ENCODE peak calls at places on chromosomes 6 and 20, in four cellular contexts. One of them, this sample, is unnamed. For H3K4me1, the result is how much of the 10 kb centered on the place peaks cover.

GRCh38 chr20:17971571-17972013 is 2.8 kb downstream of the MGME1 start:
- DNase-seq in body of pancreas: no peak
- DNase-seq in right cardiac atrium: no peak
- DNase-seq in fibroblast of lung: peak
- DNase-seq in this sample: peak

GRCh38 chr20:17568045-17568788 is 1.7 kb upstream of the DSTN start:
- DNase-seq in body of pancreas: no peak
- DNase-seq in right cardiac atrium: no peak
- DNase-seq in fibroblast of lung: no peak
- DNase-seq in this sample: no peak

GRCh38 chr6:165835410-165835851 is 172.4 kb upstream of the PDE10A start:
- DNase-seq in body of pancreas: peak
- DNase-seq in right cardiac atrium: no peak
- DNase-seq in fibroblast of lung: no peak
- DNase-seq in this sample: no peak

GRCh38 chr20:17762243-17762872 is 62.6 kb downstream of the BANF2 start:
- DNase-seq in body of pancreas: peak
- DNase-seq in right cardiac atrium: no peak
- DNase-seq in fibroblast of lung: no peak
- DNase-seq in this sample: no peak

GRCh38 chr6:106056738-106057390 is 29.3 kb upstream of the PRDM1 start:
- DNase-seq in body of pancreas: no peak
- DNase-seq in right cardiac atrium: no peak
- DNase-seq in fibroblast of lung: no peak
- DNase-seq in this sample: no peak

GRCh38 chr6:149457316-149457884 is 27.4 kb downstream of the ZC3H12D start:
- DNase-seq in body of pancreas: no peak
- DNase-seq in right cardiac atrium: peak
- DNase-seq in fibroblast of lung: no peak
- DNase-seq in this sample: no peak

GRCh38 chr6:41488392-41489129 is 57.6 kb upstream of the FOXP4 start:
- DNase-seq in body of pancreas: no peak
- DNase-seq in right cardiac atrium: peak
- DNase-seq in fibroblast of lung: peak
- DNase-seq in this sample: peak

GRCh38 chr20:41387433-41387832 is 20.8 kb upstream of the EMILIN3 start:
- DNase-seq in body of pancreas: no peak
- DNase-seq in right cardiac atrium: no peak
- DNase-seq in fibroblast of lung: no peak
- DNase-seq in this sample: no peak

GRCh38 chr6:47264775-47265184 is 44.9 kb downstream of the TNFRSF21 start:
- DNase-seq in body of pancreas: no peak
- DNase-seq in right cardiac atrium: no peak
- DNase-seq in fibroblast of lung: no peak
- DNase-seq in this sample: no peak

GRCh38 chr20:10508468-10509251 is 73.6 kb downstream of the SLX4IP start:
- DNase-seq in body of pancreas: no peak
- DNase-seq in right cardiac atrium: peak
- DNase-seq in fibroblast of lung: peak
- DNase-seq in this sample: peak

GRCh38 chr6:34580707-34581560 is 24.8 kb upstream of the SPDEF start:
- DNase-seq in body of pancreas: no peak
- DNase-seq in right cardiac atrium: peak
- DNase-seq in fibroblast of lung: peak
- DNase-seq in this sample: peak

GRCh38 chr6:30836431-30836866 is 47.9 kb upstream of the DDR1 start:
- DNase-seq in body of pancreas: no peak
- DNase-seq in right cardiac atrium: no peak
- DNase-seq in fibroblast of lung: peak
- DNase-seq in this sample: peak

GRCh38 chr6:52303178-52303577 is 18.6 kb upstream of the MCM3 start:
- DNase-seq in body of pancreas: no peak
- DNase-seq in right cardiac atrium: no peak
- DNase-seq in fibroblast of lung: no peak
- DNase-seq in this sample: no peak

GRCh38 chr20:30168025-30168799 is 1089.3 kb upstream of the DEFB115 start:
- DNase-seq in body of pancreas: peak
- DNase-seq in right cardiac atrium: peak
- DNase-seq in fibroblast of lung: no peak
- DNase-seq in this sample: no peak

GRCh38 chr6:128569737-128570438 is 49.5 kb upstream of the PTPRK start:
- DNase-seq in body of pancreas: no peak
- DNase-seq in right cardiac atrium: no peak
- DNase-seq in fibroblast of lung: peak
- DNase-seq in this sample: peak

GRCh38 chr6:51301969-51302368 is 483.3 kb downstream of the TFAP2B start:
- DNase-seq in body of pancreas: no peak
- DNase-seq in right cardiac atrium: no peak
- DNase-seq in fibroblast of lung: no peak
- DNase-seq in this sample: no peak

GRCh38 chr6:67629268-67629667 is 1005.8 kb upstream of the ADGRB3 start:
- DNase-seq in body of pancreas: no peak
- DNase-seq in right cardiac atrium: no peak
- DNase-seq in fibroblast of lung: peak
- DNase-seq in this sample: peak

GRCh38 chr6:62672989-62673388 is 387.0 kb upstream of the KHDRBS2 start:
- DNase-seq in body of pancreas: no peak
- DNase-seq in right cardiac atrium: no peak
- DNase-seq in fibroblast of lung: no peak
- DNase-seq in this sample: no peak

GRCh38 chr6:72080260-72080941 is 194.1 kb downstream of the RIMS1 start:
- DNase-seq in body of pancreas: no peak
- DNase-seq in right cardiac atrium: no peak
- DNase-seq in fibroblast of lung: no peak
- DNase-seq in this sample: no peak

GRCh38 chr6:137811912-137812553 is 55.0 kb upstream of the TNFAIP3 start:
- DNase-seq in body of pancreas: no peak
- DNase-seq in right cardiac atrium: no peak
- DNase-seq in fibroblast of lung: no peak
- DNase-seq in this sample: no peak

GRCh38 chr6:49606696-49607390 is 29.8 kb downstream of the RHAG start:
- DNase-seq in body of pancreas: peak
- DNase-seq in right cardiac atrium: no peak
- DNase-seq in fibroblast of lung: peak
- DNase-seq in this sample: peak

GRCh38 chr20:62022575-62023139 is 43.0 kb downstream of the TAF4 start:
- DNase-seq in body of pancreas: no peak
- DNase-seq in right cardiac atrium: no peak
- DNase-seq in fibroblast of lung: no peak
- DNase-seq in this sample: no peak
- H3K4me1 ChIP-seq in body of pancreas: half or more
- H3K4me1 ChIP-seq in right cardiac atrium: under half
- H3K4me1 ChIP-seq in fibroblast of lung: under half
- H3K4me1 ChIP-seq in this sample: under half

GRCh38 chr6:114376611-114377206 is 33.9 kb upstream of the HS3ST5 start:
- DNase-seq in body of pancreas: no peak
- DNase-seq in right cardiac atrium: no peak
- DNase-seq in fibroblast of lung: no peak
- DNase-seq in this sample: no peak
- H3K4me1 ChIP-seq in body of pancreas: under half
- H3K4me1 ChIP-seq in right cardiac atrium: under half
- H3K4me1 ChIP-seq in fibroblast of lung: under half
- H3K4me1 ChIP-seq in this sample: under half

GRCh38 chr20:57291694-57292093 is 25.3 kb upstream of the BMP7 start:
- DNase-seq in body of pancreas: no peak
- DNase-seq in right cardiac atrium: no peak
- DNase-seq in fibroblast of lung: no peak
- DNase-seq in this sample: no peak
- H3K4me1 ChIP-seq in body of pancreas: under half
- H3K4me1 ChIP-seq in right cardiac atrium: under half
- H3K4me1 ChIP-seq in fibroblast of lung: under half
- H3K4me1 ChIP-seq in this sample: under half

DNA sequence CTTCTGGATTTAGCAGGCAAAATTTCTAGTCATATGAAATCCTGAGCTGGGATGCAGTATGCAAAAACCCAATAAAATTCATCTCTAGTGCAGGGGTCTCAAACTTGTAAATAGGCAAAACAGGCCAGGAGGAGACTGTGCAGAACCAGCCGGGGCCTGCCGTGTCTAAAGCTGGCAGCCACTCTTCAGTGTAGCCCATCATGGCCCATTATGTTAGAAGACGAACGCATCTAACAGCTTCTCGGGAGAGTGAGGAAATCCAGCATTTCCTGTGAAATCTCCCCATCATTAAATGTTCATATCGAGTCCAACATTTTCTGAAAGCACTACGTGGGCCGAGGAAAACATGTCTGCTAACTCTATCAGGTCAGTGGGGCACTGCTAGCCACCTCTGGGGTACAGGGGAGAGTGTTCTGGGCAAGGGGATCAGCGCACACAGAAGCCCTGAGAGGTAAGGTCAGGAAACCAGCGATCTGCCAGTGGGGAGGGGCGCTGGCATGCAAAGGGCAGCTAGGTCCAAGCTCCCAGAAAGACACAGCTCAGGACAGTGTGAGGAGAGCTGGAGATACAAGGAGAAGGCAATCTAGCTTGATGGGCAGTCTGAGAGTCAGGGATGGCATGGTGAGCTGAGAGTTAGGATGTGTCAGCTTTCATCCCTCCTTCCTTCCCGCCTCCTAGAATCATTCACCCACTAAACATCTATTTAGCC is 144.2 kb downstream of the PREX1 start:
- DNase-seq in body of pancreas: no peak
- DNase-seq in right cardiac atrium: no peak
- DNase-seq in fibroblast of lung: no peak
- DNase-seq in this sample: no peak
- H3K4me1 ChIP-seq in body of pancreas: half or more
- H3K4me1 ChIP-seq in right cardiac atrium: under half
- H3K4me1 ChIP-seq in fibroblast of lung: under half
- H3K4me1 ChIP-seq in this sample: half or more